ENCODE peak calls at places on chromosomes 3 and 15, in eight cellular contexts. One of them, this sample, is unnamed.
A peak's percentile ranks its signal among the peaks of the same experiment; 100 is the strongest.

GRCh38 chr3:78765671-78766485 is 1001.9 kb downstream of the ROBO1 start:
- DNase-seq in HL-60: no peak
- DNase-seq in body of pancreas: no peak
- DNase-seq in A549: no peak
- DNase-seq in stomach: no peak
- DNase-seq in dorsolateral prefrontal cortex: no peak
- DNase-seq in H9: no peak
- DNase-seq in heart left ventricle: no peak
- DNase-seq in this sample: no peak

GRCh38 chr3:182697345-182697919 is 95.9 kb upstream of the ATP11B start:
- DNase-seq in HL-60: no peak
- DNase-seq in body of pancreas: no peak
- DNase-seq in A549: no peak
- DNase-seq in stomach: no peak
- DNase-seq in dorsolateral prefrontal cortex: no peak
- DNase-seq in H9: no peak
- DNase-seq in heart left ventricle: no peak
- DNase-seq in this sample: no peak

GRCh38 chr3:24657870-24658535 is 163.4 kb upstream of the THRB start:
- DNase-seq in HL-60: no peak
- DNase-seq in body of pancreas: no peak
- DNase-seq in A549: no peak
- DNase-seq in stomach: no peak
- DNase-seq in dorsolateral prefrontal cortex: no peak
- DNase-seq in H9: no peak
- DNase-seq in heart left ventricle: no peak
- DNase-seq in this sample: no peak

GRCh38 chr3:157336252-157337009 is 100.2 kb upstream of the PTX3 start:
- DNase-seq in HL-60: no peak
- DNase-seq in body of pancreas: no peak
- DNase-seq in A549: no peak
- DNase-seq in stomach: no peak
- DNase-seq in dorsolateral prefrontal cortex: no peak
- DNase-seq in H9: no peak
- DNase-seq in heart left ventricle: no peak
- DNase-seq in this sample: no peak

GRCh38 chr15:40762919-40763800 is 708 bp upstream of the GCHFR start:
- DNase-seq in HL-60: peak; percentile 46
- DNase-seq in body of pancreas: peak; percentile 84
- DNase-seq in A549: no peak
- DNase-seq in stomach: peak; percentile 80
- DNase-seq in dorsolateral prefrontal cortex: no peak
- DNase-seq in H9: peak; percentile 64
- DNase-seq in heart left ventricle: peak; percentile 59
- DNase-seq in this sample: peak; percentile 82

GRCh38 chr3:196985298-196985697 is 16.7 kb upstream of the PIGZ start:
- DNase-seq in HL-60: no peak
- DNase-seq in body of pancreas: no peak
- DNase-seq in A549: no peak
- DNase-seq in stomach: no peak
- DNase-seq in dorsolateral prefrontal cortex: peak; percentile 23
- DNase-seq in H9: no peak
- DNase-seq in heart left ventricle: peak; percentile 5
- DNase-seq in this sample: peak; percentile 19

GRCh38 chr3:153103406-153103945 is 58.5 kb upstream of the RAP2B start:
- DNase-seq in HL-60: no peak
- DNase-seq in body of pancreas: no peak
- DNase-seq in A549: no peak
- DNase-seq in stomach: no peak
- DNase-seq in dorsolateral prefrontal cortex: no peak
- DNase-seq in H9: no peak
- DNase-seq in heart left ventricle: no peak
- DNase-seq in this sample: no peak

GRCh38 chr15:37764733-37765191 is 169.7 kb upstream of the TMCO5A start:
- DNase-seq in HL-60: peak; percentile 23
- DNase-seq in body of pancreas: peak; percentile 50
- DNase-seq in A549: peak; percentile 18
- DNase-seq in stomach: peak; percentile 29
- DNase-seq in dorsolateral prefrontal cortex: no peak
- DNase-seq in H9: no peak
- DNase-seq in heart left ventricle: no peak
- DNase-seq in this sample: no peak

GRCh38 chr3:64548200-64548889 is 139.5 kb downstream of the ADAMTS9 start:
- DNase-seq in HL-60: no peak
- DNase-seq in body of pancreas: peak; percentile 50
- DNase-seq in A549: no peak
- DNase-seq in stomach: peak; percentile 83
- DNase-seq in dorsolateral prefrontal cortex: no peak
- DNase-seq in H9: no peak
- DNase-seq in heart left ventricle: peak; percentile 44
- DNase-seq in this sample: peak; percentile 41

GRCh38 chr3:118401887-118402286 is 632.8 kb downstream of the IGSF11 start:
- DNase-seq in HL-60: no peak
- DNase-seq in body of pancreas: no peak
- DNase-seq in A549: no peak
- DNase-seq in stomach: no peak
- DNase-seq in dorsolateral prefrontal cortex: no peak
- DNase-seq in H9: no peak
- DNase-seq in heart left ventricle: no peak
- DNase-seq in this sample: no peak

GRCh38 chr15:50247819-50248650 is 17.5 kb downstream of the HDC start:
- DNase-seq in HL-60: peak; percentile 78
- DNase-seq in body of pancreas: peak; percentile 21
- DNase-seq in A549: no peak
- DNase-seq in stomach: peak; percentile 43
- DNase-seq in dorsolateral prefrontal cortex: no peak
- DNase-seq in H9: no peak
- DNase-seq in heart left ventricle: no peak
- DNase-seq in this sample: no peak

GRCh38 chr3:64098686-64099085 is 75.4 kb upstream of the PSMD6 start:
- DNase-seq in HL-60: no peak
- DNase-seq in body of pancreas: no peak
- DNase-seq in A549: no peak
- DNase-seq in stomach: no peak
- DNase-seq in dorsolateral prefrontal cortex: no peak
- DNase-seq in H9: no peak
- DNase-seq in heart left ventricle: no peak
- DNase-seq in this sample: no peak

GRCh38 chr3:9387322-9387655 is 10.1 kb upstream of the SETD5 start:
- DNase-seq in HL-60: no peak
- DNase-seq in body of pancreas: no peak
- DNase-seq in A549: no peak
- DNase-seq in stomach: no peak
- DNase-seq in dorsolateral prefrontal cortex: no peak
- DNase-seq in H9: no peak
- DNase-seq in heart left ventricle: no peak
- DNase-seq in this sample: no peak

GRCh38 chr3:77577264-77577663 is 537.4 kb downstream of the ROBO2 start:
- DNase-seq in HL-60: no peak
- DNase-seq in body of pancreas: no peak
- DNase-seq in A549: no peak
- DNase-seq in stomach: no peak
- DNase-seq in dorsolateral prefrontal cortex: no peak
- DNase-seq in H9: no peak
- DNase-seq in heart left ventricle: no peak
- DNase-seq in this sample: no peak

GRCh38 chr3:146160964-146161724 is at the start of gene PLOD2:
- DNase-seq in HL-60: no peak
- DNase-seq in body of pancreas: peak; percentile 87
- DNase-seq in A549: peak; percentile 56
- DNase-seq in stomach: peak; percentile 84
- DNase-seq in dorsolateral prefrontal cortex: peak; percentile 61
- DNase-seq in H9: peak; percentile 74
- DNase-seq in heart left ventricle: peak; percentile 90
- DNase-seq in this sample: peak; percentile 79

GRCh38 chr3:124467980-124468902 is 262.0 kb upstream of the UMPS start:
- DNase-seq in HL-60: peak; percentile 18
- DNase-seq in body of pancreas: peak; percentile 31
- DNase-seq in A549: peak; percentile 65
- DNase-seq in stomach: peak; percentile 48
- DNase-seq in dorsolateral prefrontal cortex: peak; percentile 62
- DNase-seq in H9: peak; percentile 79
- DNase-seq in heart left ventricle: peak; percentile 30
- DNase-seq in this sample: no peak

GRCh38 chr15:57376695-57377477 is 581 bp downstream of the CGNL1 start:
- DNase-seq in HL-60: no peak
- DNase-seq in body of pancreas: peak; percentile 77
- DNase-seq in A549: peak; percentile 58
- DNase-seq in stomach: no peak
- DNase-seq in dorsolateral prefrontal cortex: no peak
- DNase-seq in H9: peak; percentile 62
- DNase-seq in heart left ventricle: peak; percentile 40
- DNase-seq in this sample: peak; percentile 74

GRCh38 chr15:74259324-74259712 is 23.2 kb downstream of the CCDC33 start:
- DNase-seq in HL-60: no peak
- DNase-seq in body of pancreas: no peak
- DNase-seq in A549: no peak
- DNase-seq in stomach: no peak
- DNase-seq in dorsolateral prefrontal cortex: no peak
- DNase-seq in H9: no peak
- DNase-seq in heart left ventricle: no peak
- DNase-seq in this sample: no peak

GRCh38 chr3:36714343-36714742 is 50.0 kb downstream of the DCLK3 start:
- DNase-seq in HL-60: no peak
- DNase-seq in body of pancreas: no peak
- DNase-seq in A549: no peak
- DNase-seq in stomach: no peak
- DNase-seq in dorsolateral prefrontal cortex: no peak
- DNase-seq in H9: no peak
- DNase-seq in heart left ventricle: no peak
- DNase-seq in this sample: no peak

GRCh38 chr3:46713898-46714552 is 3.6 kb downstream of the PRSS50 start:
- DNase-seq in HL-60: no peak
- DNase-seq in body of pancreas: no peak
- DNase-seq in A549: no peak
- DNase-seq in stomach: peak; percentile 24
- DNase-seq in dorsolateral prefrontal cortex: no peak
- DNase-seq in H9: peak; percentile 17
- DNase-seq in heart left ventricle: no peak
- DNase-seq in this sample: peak; percentile 18

GRCh38 chr15:26970712-26971210 is at the start of gene GABRG3:
- DNase-seq in HL-60: no peak
- DNase-seq in body of pancreas: no peak
- DNase-seq in A549: peak; percentile 32
- DNase-seq in stomach: no peak
- DNase-seq in dorsolateral prefrontal cortex: peak; percentile 67
- DNase-seq in H9: peak; percentile 77
- DNase-seq in heart left ventricle: no peak
- DNase-seq in this sample: no peak

GRCh38 chr15:83695901-83696425 is 42.0 kb downstream of the ADAMTSL3 start:
- DNase-seq in HL-60: no peak
- DNase-seq in body of pancreas: no peak
- DNase-seq in A549: no peak
- DNase-seq in stomach: no peak
- DNase-seq in dorsolateral prefrontal cortex: no peak
- DNase-seq in H9: no peak
- DNase-seq in heart left ventricle: peak; percentile 39
- DNase-seq in this sample: no peak

GRCh38 chr3:189460511-189460910 is 170.7 kb upstream of the TP63 start:
- DNase-seq in HL-60: no peak
- DNase-seq in body of pancreas: no peak
- DNase-seq in A549: no peak
- DNase-seq in stomach: no peak
- DNase-seq in dorsolateral prefrontal cortex: no peak
- DNase-seq in H9: no peak
- DNase-seq in heart left ventricle: no peak
- DNase-seq in this sample: no peak

GRCh38 chr15:48553559-48553958 is 92.0 kb downstream of the FBN1 start:
- DNase-seq in HL-60: no peak
- DNase-seq in body of pancreas: no peak
- DNase-seq in A549: no peak
- DNase-seq in stomach: no peak
- DNase-seq in dorsolateral prefrontal cortex: no peak
- DNase-seq in H9: no peak
- DNase-seq in heart left ventricle: no peak
- DNase-seq in this sample: no peak

GRCh38 chr3:193693774-193694173 is 100.8 kb downstream of the OPA1 start:
- DNase-seq in HL-60: peak; percentile 68
- DNase-seq in body of pancreas: no peak
- DNase-seq in A549: no peak
- DNase-seq in stomach: no peak
- DNase-seq in dorsolateral prefrontal cortex: no peak
- DNase-seq in H9: no peak
- DNase-seq in heart left ventricle: no peak
- DNase-seq in this sample: no peak

GRCh38 chr15:37106490-37107001 is 6.2 kb upstream of the MEIS2 start:
- DNase-seq in HL-60: peak; percentile 19
- DNase-seq in body of pancreas: no peak
- DNase-seq in A549: no peak
- DNase-seq in stomach: no peak
- DNase-seq in dorsolateral prefrontal cortex: no peak
- DNase-seq in H9: peak; percentile 74
- DNase-seq in heart left ventricle: peak; percentile 45
- DNase-seq in this sample: no peak

GRCh38 chr3:157061271-157061670 is 98.7 kb downstream of the CCNL1 start:
- DNase-seq in HL-60: no peak
- DNase-seq in body of pancreas: no peak
- DNase-seq in A549: no peak
- DNase-seq in stomach: no peak
- DNase-seq in dorsolateral prefrontal cortex: no peak
- DNase-seq in H9: no peak
- DNase-seq in heart left ventricle: no peak
- DNase-seq in this sample: no peak

GRCh38 chr3:195079636-195080035 is 191.3 kb downstream of the XXYLT1 start:
- DNase-seq in HL-60: no peak
- DNase-seq in body of pancreas: no peak
- DNase-seq in A549: no peak
- DNase-seq in stomach: no peak
- DNase-seq in dorsolateral prefrontal cortex: no peak
- DNase-seq in H9: no peak
- DNase-seq in heart left ventricle: no peak
- DNase-seq in this sample: no peak
- H3K27ac ChIP-seq in HL-60: no peak overlapping the region
- H3K27ac ChIP-seq in body of pancreas: peak overlapping the region; percentile 61
- H3K27ac ChIP-seq in A549: no peak overlapping the region
- H3K27ac ChIP-seq in stomach: peak overlapping the region; percentile 66
- H3K27ac ChIP-seq in dorsolateral prefrontal cortex: no peak overlapping the region
- H3K27ac ChIP-seq in H9: no peak overlapping the region
- H3K27ac ChIP-seq in heart left ventricle: peak overlapping the region; percentile 96
- H3K27ac ChIP-seq in this sample: no peak overlapping the region

GRCh38 chr3:22089284-22089683 is 338.3 kb upstream of the ZNF385D start:
- DNase-seq in HL-60: peak; percentile 4
- DNase-seq in body of pancreas: peak; percentile 49
- DNase-seq in A549: peak; percentile 6
- DNase-seq in stomach: no peak
- DNase-seq in dorsolateral prefrontal cortex: no peak
- DNase-seq in H9: peak; percentile 44
- DNase-seq in heart left ventricle: no peak
- DNase-seq in this sample: no peak
- TF ChIP-seq CTCF in HL-60: peak; percentile 27
- TF ChIP-seq CTCF in body of pancreas: peak; percentile 76
- TF ChIP-seq CTCF in A549: peak; percentile 43
- TF ChIP-seq CTCF in stomach: no peak
- TF ChIP-seq CTCF in dorsolateral prefrontal cortex: no peak
- TF ChIP-seq CTCF in H9: peak; percentile 73
- TF ChIP-seq CTCF in heart left ventricle: peak; percentile 19
- TF ChIP-seq CTCF in this sample: no peak

GRCh38 chr3:28198970-28199369 is 42.4 kb upstream of the CMC1 start:
- DNase-seq in HL-60: no peak
- DNase-seq in body of pancreas: no peak
- DNase-seq in A549: no peak
- DNase-seq in stomach: no peak
- DNase-seq in dorsolateral prefrontal cortex: no peak
- DNase-seq in H9: no peak
- DNase-seq in heart left ventricle: no peak
- DNase-seq in this sample: no peak
- H3K27ac ChIP-seq in HL-60: no peak overlapping the region
- H3K27ac ChIP-seq in body of pancreas: no peak overlapping the region
- H3K27ac ChIP-seq in A549: no peak overlapping the region
- H3K27ac ChIP-seq in stomach: no peak overlapping the region
- H3K27ac ChIP-seq in dorsolateral prefrontal cortex: no peak overlapping the region
- H3K27ac ChIP-seq in H9: no peak overlapping the region
- H3K27ac ChIP-seq in heart left ventricle: no peak overlapping the region
- H3K27ac ChIP-seq in this sample: no peak overlapping the region

GRCh38 chr15:46853600-46853999 is 863.7 kb upstream of the SEMA6D start:
- DNase-seq in HL-60: no peak
- DNase-seq in body of pancreas: no peak
- DNase-seq in A549: no peak
- DNase-seq in stomach: no peak
- DNase-seq in dorsolateral prefrontal cortex: no peak
- DNase-seq in H9: no peak
- DNase-seq in heart left ventricle: no peak
- DNase-seq in this sample: no peak
- TF ChIP-seq CTCF in HL-60: no peak
- TF ChIP-seq CTCF in body of pancreas: no peak
- TF ChIP-seq CTCF in A549: no peak
- TF ChIP-seq CTCF in stomach: no peak
- TF ChIP-seq CTCF in dorsolateral prefrontal cortex: no peak
- TF ChIP-seq CTCF in H9: no peak
- TF ChIP-seq CTCF in heart left ventricle: no peak
- TF ChIP-seq CTCF in this sample: no peak